ENCODE peak calls at places on chromosomes 12 and 14, in four cellular contexts. I is testis, B is transverse colon, X is heart left ventricle. J is an unnamed sample.

GRCh38 chr12:92570056-92570753 is 132.6 kb upstream of the PLEKHG7 start:
- DNase-seq in I (peak; percentile 86), X (no peak), B (peak; percentile 64), J (no peak)

GRCh38 chr12:57755454-57756372 is 810 bp downstream of the MARCHF9 start:
- DNase-seq in I (no peak), B (peak; percentile 70), X (no peak), J (no peak)

GRCh38 chr14:81031488-81031887 is 76.1 kb downstream of the TSHR start:
- DNase-seq in B (no peak), X (no peak), I (no peak), J (peak; percentile 47)

GRCh38 chr12:118046430-118046829 is 14.5 kb downstream of the WSB2 start:
- DNase-seq in B (no peak), X (no peak), I (no peak), J (no peak)

GRCh38 chr12:119412811-119413794 is 78.6 kb downstream of the CCDC60 start:
- DNase-seq in B (peak; percentile 67), I (peak; percentile 87), X (peak; percentile 53), J (peak; percentile 61)

GRCh38 chr12:77521458-77522115 is 309.1 kb upstream of the NAV3 start:
- DNase-seq in I (no peak), X (no peak), B (no peak), J (no peak)

GRCh38 chr12:76633415-76633814 is 73.8 kb upstream of the OSBPL8 start:
- DNase-seq in X (peak; percentile 36), B (no peak), I (no peak), J (no peak)

GRCh38 chr12:108515916-108516315 is 839 bp downstream of the FICD start:
- DNase-seq in B (no peak), X (no peak), I (no peak), J (no peak)

GRCh38 chr14:104224516-104225281 is 86.3 kb downstream of the KIF26A start:
- DNase-seq in B (peak; percentile 60), X (no peak), I (peak; percentile 41), J (peak; percentile 54)

GRCh38 chr12:106154781-106155273 is 16.1 kb upstream of the NUAK1 start:
- DNase-seq in X (no peak), B (no peak), I (no peak), J (no peak)

GRCh38 chr12:34526946-34527345 is 504.6 kb downstream of the ALG10 start:
- DNase-seq in B (no peak), X (no peak), I (no peak), J (no peak)

GRCh38 chr12:94100990-94101901 is 47.1 kb upstream of the PLXNC1 start:
- DNase-seq in B (peak; percentile 85), X (peak; percentile 82), I (peak; percentile 84), J (peak; percentile 68)

GRCh38 chr12:66048843-66049537 is 81.6 kb downstream of the LLPH start:
- DNase-seq in B (no peak), X (no peak), I (no peak), J (no peak)

GRCh38 chr12:15966426-15966825 is 55.3 kb downstream of the DERA start:
- DNase-seq in I (no peak), X (no peak), B (no peak), J (no peak)

GRCh38 chr12:92192361-92192760 is 46.7 kb upstream of the BTG1 start:
- DNase-seq in I (no peak), B (no peak), X (no peak), J (no peak)

GRCh38 chr14:101066826-101067508 is 163.4 kb upstream of the RTL1 start:
- DNase-seq in X (no peak), I (no peak), B (peak; percentile 1), J (no peak)

GRCh38 chr14:60652674-60653387 is 3.6 kb upstream of the SIX1 start:
- DNase-seq in X (no peak), B (no peak), I (no peak), J (no peak)

GRCh38 chr14:74932401-74932901 is 9.4 kb upstream of the RPS6KL1 start:
- DNase-seq in B (no peak), X (no peak), I (peak; percentile 48), J (peak; percentile 7)

GRCh38 chr12:27975222-27976136 is 2.9 kb upstream of the PTHLH start:
- DNase-seq in X (peak; percentile 44), B (no peak), I (peak; percentile 37), J (no peak)

GRCh38 chr12:124776126-124776513 is 87.5 kb downstream of the SCARB1 start:
- DNase-seq in B (no peak), I (no peak), X (no peak), J (no peak)

GRCh38 chr12:57944313-57945023 is 3.1 kb downstream of the ATP23 start:
- DNase-seq in X (no peak), I (no peak), B (no peak), J (no peak)

GRCh38 chr14:92586001-92586947 is 72.7 kb downstream of the RIN3 start:
- DNase-seq in I (no peak), X (no peak), B (no peak), J (no peak)

GRCh38 chr14:24430682-24431568 is 1.2 kb downstream of the KHNYN start:
- DNase-seq in I (peak; percentile 74), B (no peak), X (peak; percentile 62), J (no peak)

GRCh38 chr14:23640524-23641141 is 4.5 kb downstream of the DHRS2 start:
- DNase-seq in B (peak; percentile 39), X (peak; percentile 38), I (peak; percentile 78), J (no peak)

GRCh38 chr12:8913702-8914032 is 642 bp upstream of the PHC1 start:
- DNase-seq in B (no peak), I (no peak), X (no peak), J (no peak)

GRCh38 chr14:72736791-72737559 is 156.9 kb downstream of the DPF3 start:
- DNase-seq in X (no peak), B (no peak), I (no peak), J (no peak)

GRCh38 chr14:71555654-71556559 is 376.3 kb upstream of the RGS6 start:
- DNase-seq in B (peak; percentile 39), X (no peak), I (no peak), J (no peak)

GRCh38 chr14:71553779-71554178 is 378.4 kb upstream of the RGS6 start:
- DNase-seq in I (no peak), B (no peak), X (no peak), J (no peak)

GRCh38 chr14:71554959-71555612 is 377.1 kb upstream of the RGS6 start:
- DNase-seq in X (no peak), I (no peak), B (no peak), J (no peak)

GRCh38 chr14:71554323-71554722 is 377.9 kb upstream of the RGS6 start:
- DNase-seq in B (no peak), I (no peak), X (no peak), J (no peak)

DNA sequence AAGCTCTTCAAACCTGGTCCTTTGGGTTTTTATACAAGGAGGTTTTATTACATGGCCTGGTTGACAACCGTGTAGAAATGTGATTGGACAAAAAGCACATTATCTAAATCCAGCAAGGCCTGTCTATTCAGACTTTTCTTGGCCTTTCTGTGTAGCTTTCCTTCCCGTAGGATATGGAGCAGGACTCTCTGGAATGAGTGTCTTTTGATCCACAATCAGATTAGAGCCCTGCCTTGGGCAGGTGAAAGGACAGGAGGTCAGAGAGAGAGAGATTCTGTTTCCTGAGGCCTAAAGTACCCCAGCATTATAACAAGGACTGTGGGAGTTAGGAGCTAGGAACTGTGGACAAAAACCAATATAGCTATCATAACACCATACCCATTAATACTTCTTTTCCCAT is 375.5 kb upstream of the RGS6 start:
- DNase-seq in I (no peak), B (no peak), X (no peak), J (no peak)
- H3K27ac ChIP-seq in I (no peak overlapping the region), B (peak overlapping the region; percentile 47), X (no peak overlapping the region), J (no peak overlapping the region)

GRCh38 chr12:46372852-46373302 is 304 bp upstream of the SLC38A2 start:
- DNase-seq in I (no peak), B (no peak), X (no peak), J (no peak)

GRCh38 chr12:46373303-46374182 is 970 bp upstream of the SLC38A2 start:
- DNase-seq in I (peak; percentile 68), B (peak; percentile 55), X (peak; percentile 60), J (peak; percentile 71)

GRCh38 chr12:46371718-46372130 is 849 bp downstream of the SLC38A2 start:
- DNase-seq in I (peak; percentile 51), B (peak; percentile 71), X (peak; percentile 71), J (peak; percentile 82)

GRCh38 chr12:46370792-46371717 is 1.5 kb downstream of the SLC38A2 start:
- DNase-seq in B (peak; percentile 93), X (peak; percentile 92), I (peak; percentile 92), J (peak; percentile 92)

DNA sequence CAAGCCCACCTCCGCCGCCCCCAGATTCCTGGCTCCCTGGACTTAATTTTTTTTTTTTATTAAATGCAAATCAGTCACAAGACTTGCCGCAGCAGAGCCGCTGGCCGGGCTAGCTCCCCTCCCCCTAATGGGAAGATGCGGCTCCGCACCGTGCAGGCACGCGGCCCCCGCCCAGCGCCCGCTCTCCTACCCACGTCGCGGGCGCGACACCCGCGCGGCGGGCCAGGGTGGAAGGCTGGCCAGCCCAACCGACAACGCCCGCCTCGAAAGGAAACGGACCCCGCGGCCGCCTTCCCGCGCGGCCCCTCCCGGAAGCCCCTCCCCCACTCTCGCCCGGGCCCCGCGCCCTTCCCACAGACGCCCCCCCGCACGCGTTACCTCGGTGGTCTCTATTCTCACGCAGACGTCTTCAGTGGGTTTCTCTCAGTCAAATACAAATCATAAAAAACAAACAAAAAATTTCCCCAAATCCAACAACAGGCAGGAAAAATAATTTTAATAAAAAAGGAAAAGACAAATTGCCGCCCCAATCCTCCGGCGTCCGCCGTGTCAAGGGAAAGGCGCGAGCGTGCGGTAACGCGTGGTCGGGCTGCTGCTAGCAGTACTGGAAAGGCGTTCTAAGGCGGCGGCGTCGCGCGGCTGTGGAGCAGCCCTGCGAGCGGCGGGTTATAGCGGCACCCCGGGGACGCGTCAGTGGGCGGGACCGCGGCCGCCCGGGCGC is at the start of gene SLC38A2:
- DNase-seq in B (peak; percentile 99), X (peak; percentile 98), I (peak; percentile 99), J (peak; percentile 100)
- TF ChIP-seq POLR2A in B (peak; percentile 100), X (peak; percentile 100), I (peak; percentile 88), J (peak; percentile 100)

DNA sequence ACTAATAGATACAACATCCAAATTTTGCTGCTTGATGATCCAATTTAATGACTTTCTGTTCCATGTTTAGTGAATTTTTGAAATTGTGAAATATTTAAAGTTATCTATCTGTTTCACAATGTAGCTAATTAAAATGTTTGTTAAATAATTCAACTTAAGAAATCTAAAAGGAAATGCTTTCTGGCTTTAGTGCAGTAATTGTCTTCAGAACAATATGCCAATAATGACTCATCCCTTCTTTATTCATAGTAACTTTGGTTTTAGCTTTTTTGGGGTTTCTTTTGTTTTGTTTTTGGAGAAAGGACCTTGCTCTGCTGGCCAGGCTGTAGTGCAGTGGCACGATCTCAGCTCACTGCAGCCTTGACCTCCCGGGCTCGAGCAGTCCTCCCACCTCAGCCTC is 479.2 kb upstream of the RGS6 start:
- DNase-seq in I (no peak), X (no peak), B (no peak), J (no peak)
- H3K27ac ChIP-seq in I (no peak overlapping the region), X (no peak overlapping the region), B (no peak overlapping the region), J (no peak overlapping the region)

GRCh38 chr12:49828143-49829091 is at the start of gene NCKAP5L:
- DNase-seq in B (peak; percentile 96), I (peak; percentile 98), X (peak; percentile 98), J (peak; percentile 97)
- TF ChIP-seq POLR2A in B (peak; percentile 47), I (no peak), X (peak; percentile 74), J (peak; percentile 75)